ENCODE peak calls at places on chromosomes 3 and 15, in four cellular contexts. One of them, this sample, is unnamed.

GRCh38 chr3:100602506-100603444 is 6.6 kb upstream of the ADGRG7 start:
- DNase-seq in Caki2: peak
- DNase-seq in CD8-positive, alpha-beta memory T cell: no peak
- DNase-seq in germinal center: peak
- DNase-seq in this sample: peak

GRCh38 chr3:151923901-151924300 is 50.5 kb downstream of the SUCNR1 start:
- DNase-seq in Caki2: no peak
- DNase-seq in germinal center: no peak
- DNase-seq in CD8-positive, alpha-beta memory T cell: no peak
- DNase-seq in this sample: no peak

GRCh38 chr3:46266598-46266997 is 24.3 kb downstream of the CCR3 start:
- DNase-seq in Caki2: no peak
- DNase-seq in CD8-positive, alpha-beta memory T cell: no peak
- DNase-seq in germinal center: no peak
- DNase-seq in this sample: no peak

GRCh38 chr15:79170256-79170664 is 79.7 kb upstream of the RASGRF1 start:
- DNase-seq in germinal center: no peak
- DNase-seq in CD8-positive, alpha-beta memory T cell: no peak
- DNase-seq in Caki2: peak
- DNase-seq in this sample: no peak

GRCh38 chr3:197820550-197821335 is 29.7 kb downstream of the LRCH3 start:
- DNase-seq in germinal center: no peak
- DNase-seq in Caki2: peak
- DNase-seq in CD8-positive, alpha-beta memory T cell: no peak
- DNase-seq in this sample: no peak

GRCh38 chr15:62453356-62453755 is 288.3 kb upstream of the C2CD4B start:
- DNase-seq in CD8-positive, alpha-beta memory T cell: no peak
- DNase-seq in germinal center: no peak
- DNase-seq in Caki2: no peak
- DNase-seq in this sample: no peak

GRCh38 chr3:106534206-106534605 is 665.4 kb upstream of the CBLB start:
- DNase-seq in CD8-positive, alpha-beta memory T cell: peak
- DNase-seq in germinal center: no peak
- DNase-seq in Caki2: peak
- DNase-seq in this sample: no peak

GRCh38 chr3:191148131-191148530 is 50.9 kb upstream of the OSTN start:
- DNase-seq in Caki2: no peak
- DNase-seq in CD8-positive, alpha-beta memory T cell: no peak
- DNase-seq in germinal center: no peak
- DNase-seq in this sample: no peak

GRCh38 chr3:185280572-185281365 is 26.9 kb upstream of the EHHADH start:
- DNase-seq in CD8-positive, alpha-beta memory T cell: no peak
- DNase-seq in Caki2: peak
- DNase-seq in germinal center: peak
- DNase-seq in this sample: peak

GRCh38 chr3:27606537-27606936 is 115.6 kb downstream of the EOMES start:
- DNase-seq in germinal center: no peak
- DNase-seq in Caki2: no peak
- DNase-seq in CD8-positive, alpha-beta memory T cell: no peak
- DNase-seq in this sample: no peak

This sample was measured in GM20000.